ENCODE peak calls at places on chromosomes 13 and 19, in six cellular contexts. E is brain microvascular endothelial cell, U is ovary, G is SK-N-MC, M is A549, D is caudate nucleus. B is an unnamed sample.

GRCh38 chr19:30249911-30250310 is 122.3 kb upstream of the ZNF536 start:
- DNase-seq in G (no peak), M (no peak), E (no peak), D (no peak), U (no peak), B (no peak)

GRCh38 chr13:51332566-51333361 is 6.7 kb upstream of the SERPINE3 start:
- DNase-seq in M (no peak), U (no peak), D (no peak), E (no peak), G (no peak), B (no peak)

GRCh38 chr13:50916701-50917184 is 7.2 kb downstream of the RNASEH2B start:
- DNase-seq in U (no peak), D (no peak), E (no peak), G (no peak), M (no peak), B (no peak)

GRCh38 chr13:27264181-27264580 is 6.4 kb upstream of the RASL11A start:
- DNase-seq in G (no peak), D (no peak), M (no peak), U (no peak), E (peak; percentile 56), B (no peak)

GRCh38 chr19:3374369-3375112 is 8.2 kb downstream of the NFIC start:
- DNase-seq in D (no peak), M (no peak), G (no peak), U (peak; percentile 77), E (no peak), B (no peak)

GRCh38 chr13:106176103-106176502 is 359.4 kb downstream of the EFNB2 start:
- DNase-seq in G (no peak), M (no peak), D (no peak), E (no peak), U (no peak), B (no peak)

GRCh38 chr19:35468637-35469036 is 20.6 kb downstream of the FFAR2 start:
- DNase-seq in M (peak; percentile 82), D (no peak), E (peak; percentile 2), U (peak; percentile 46), G (no peak), B (no peak)

GRCh38 chr19:43610493-43610892 is 1.4 kb upstream of the SRRM5 start:
- DNase-seq in G (no peak), U (no peak), M (no peak), D (no peak), E (peak; percentile 57), B (no peak)

GRCh38 chr19:12994701-12995595 is at the start of gene NFIX:
- DNase-seq in E (no peak), D (no peak), U (peak; percentile 85), M (no peak), G (no peak), B (peak; percentile 43)

GRCh38 chr13:19362946-19363510 is 181.4 kb upstream of the TUBA3C start:
- DNase-seq in D (no peak), U (no peak), M (no peak), G (no peak), E (no peak), B (no peak)

GRCh38 chr19:9847087-9847671 is 12.1 kb downstream of the PIN1 start:
- DNase-seq in M (peak; percentile 66), D (peak; percentile 21), E (peak; percentile 93), U (peak; percentile 65), G (no peak), B (no peak)

GRCh38 chr13:42821437-42821836 is 40.1 kb downstream of the FAM216B start:
- DNase-seq in U (no peak), G (no peak), E (peak; percentile 80), M (no peak), D (no peak), B (no peak)

GRCh38 chr13:25478186-25478585 is 106.4 kb downstream of the ATP8A2 start:
- DNase-seq in U (no peak), E (no peak), M (no peak), D (no peak), G (no peak), B (no peak)

GRCh38 chr13:70162141-70162540 is 53.9 kb upstream of the KLHL1 start:
- DNase-seq in M (no peak), U (no peak), E (no peak), G (no peak), D (no peak), B (no peak)

GRCh38 chr19:40806385-40807146 is 7.6 kb downstream of the EGLN2 start:
- DNase-seq in U (peak; percentile 85), E (peak; percentile 97), D (peak; percentile 83), M (peak; percentile 100), G (peak; percentile 77), B (peak; percentile 90)

GRCh38 chr13:35925669-35926068 is 205.5 kb downstream of the DCLK1 start:
- DNase-seq in E (no peak), G (no peak), U (no peak), M (no peak), D (no peak), B (no peak)

GRCh38 chr19:4935449-4935848 is 26.1 kb downstream of the UHRF1 start:
- DNase-seq in G (no peak), E (no peak), U (no peak), D (no peak), M (no peak), B (no peak)

GRCh38 chr19:4932711-4933110 is 23.4 kb downstream of the UHRF1 start:
- DNase-seq in D (no peak), U (no peak), E (no peak), M (no peak), G (no peak), B (no peak)

GRCh38 chr19:4937060-4937459 is 27.8 kb downstream of the UHRF1 start:
- DNase-seq in D (no peak), G (no peak), U (no peak), E (no peak), M (no peak), B (no peak)

GRCh38 chr19:4930664-4931063 is 21.4 kb downstream of the UHRF1 start:
- DNase-seq in D (no peak), E (no peak), G (no peak), M (no peak), U (no peak), B (no peak)

DNA sequence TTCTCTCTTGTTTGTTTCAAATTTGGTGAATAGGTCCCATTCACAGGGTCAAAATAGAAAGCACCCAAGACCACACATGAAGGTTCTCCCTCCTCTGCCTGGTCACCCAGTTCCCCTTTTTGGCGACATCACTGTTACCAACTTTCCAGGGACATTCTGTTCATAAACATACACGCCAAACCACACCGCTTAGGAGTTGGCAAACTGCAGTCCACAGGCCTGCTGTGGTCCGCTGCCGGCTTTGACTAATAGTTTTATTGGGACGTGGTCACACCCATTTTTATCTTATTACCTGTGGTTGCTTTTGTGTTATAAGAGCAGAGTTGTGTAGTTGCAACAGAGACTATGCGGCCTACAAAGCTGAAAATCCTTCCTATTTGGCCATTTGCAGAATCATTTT is 24.2 kb downstream of the UHRF1 start:
- DNase-seq in G (no peak), D (no peak), U (no peak), M (no peak), E (no peak), B (no peak)
- H3K27ac ChIP-seq in G (no peak overlapping the region), D (no peak overlapping the region), U (no peak overlapping the region), M (no peak overlapping the region), E (no peak overlapping the region), B (no peak overlapping the region)

GRCh38 chr19:38769635-38770211 is 3.6 kb downstream of the LGALS7 start:
- DNase-seq in E (peak; percentile 69), D (no peak), G (no peak), M (peak; percentile 77), U (peak; percentile 90), B (peak; percentile 38)
- H3K27ac ChIP-seq in E (no peak overlapping the region), D (no peak overlapping the region), G (no peak overlapping the region), M (peak overlapping the region; percentile 62), U (no peak overlapping the region), B (no peak overlapping the region)

GRCh38 chr19:17688853-17689595 is 870 bp upstream of the UNC13A start:
- DNase-seq in D (no peak), M (no peak), G (no peak), E (no peak), U (no peak), B (no peak)

GRCh38 chr19:17686027-17686511 is 2.1 kb downstream of the UNC13A start:
- DNase-seq in E (peak; percentile 24), M (no peak), D (peak; percentile 56), G (no peak), U (no peak), B (no peak)

GRCh38 chr19:17687141-17687856 is 855 bp downstream of the UNC13A start:
- DNase-seq in G (no peak), M (no peak), D (no peak), U (no peak), E (no peak), B (no peak)

GRCh38 chr19:17686592-17687042 is 1.5 kb downstream of the UNC13A start:
- DNase-seq in M (peak; percentile 63), D (no peak), U (no peak), G (no peak), E (peak; percentile 42), B (no peak)

GRCh38 chr19:17687857-17688784 is at the start of gene UNC13A:
- DNase-seq in M (peak; percentile 47), G (no peak), E (peak; percentile 33), U (peak; percentile 81), D (peak; percentile 18), B (no peak)
- H3K27ac ChIP-seq in M (peak within 1 kb of the TSS; percentile 92), G (no peak within 1 kb of the TSS), E (no peak within 1 kb of the TSS), U (no peak within 1 kb of the TSS), D (peak within 1 kb of the TSS; percentile 21), B (no peak within 1 kb of the TSS)

GRCh38 chr13:99978781-99979452 is 2.7 kb upstream of the ZIC2 start:
- DNase-seq in M (no peak), G (no peak), E (no peak), D (no peak), U (no peak), B (no peak)

GRCh38 chr13:99981115-99982020 is at the start of gene ZIC2:
- DNase-seq in D (no peak), E (peak; percentile 71), M (no peak), G (no peak), U (no peak), B (no peak)

GRCh38 chr13:99979453-99980200 is 2.0 kb upstream of the ZIC2 start:
- DNase-seq in G (no peak), D (no peak), M (no peak), U (no peak), E (no peak), B (no peak)

GRCh38 chr13:99982021-99982740 is 597 bp downstream of the ZIC2 start:
- DNase-seq in U (no peak), G (no peak), M (no peak), D (no peak), E (no peak), B (no peak)

DNA sequence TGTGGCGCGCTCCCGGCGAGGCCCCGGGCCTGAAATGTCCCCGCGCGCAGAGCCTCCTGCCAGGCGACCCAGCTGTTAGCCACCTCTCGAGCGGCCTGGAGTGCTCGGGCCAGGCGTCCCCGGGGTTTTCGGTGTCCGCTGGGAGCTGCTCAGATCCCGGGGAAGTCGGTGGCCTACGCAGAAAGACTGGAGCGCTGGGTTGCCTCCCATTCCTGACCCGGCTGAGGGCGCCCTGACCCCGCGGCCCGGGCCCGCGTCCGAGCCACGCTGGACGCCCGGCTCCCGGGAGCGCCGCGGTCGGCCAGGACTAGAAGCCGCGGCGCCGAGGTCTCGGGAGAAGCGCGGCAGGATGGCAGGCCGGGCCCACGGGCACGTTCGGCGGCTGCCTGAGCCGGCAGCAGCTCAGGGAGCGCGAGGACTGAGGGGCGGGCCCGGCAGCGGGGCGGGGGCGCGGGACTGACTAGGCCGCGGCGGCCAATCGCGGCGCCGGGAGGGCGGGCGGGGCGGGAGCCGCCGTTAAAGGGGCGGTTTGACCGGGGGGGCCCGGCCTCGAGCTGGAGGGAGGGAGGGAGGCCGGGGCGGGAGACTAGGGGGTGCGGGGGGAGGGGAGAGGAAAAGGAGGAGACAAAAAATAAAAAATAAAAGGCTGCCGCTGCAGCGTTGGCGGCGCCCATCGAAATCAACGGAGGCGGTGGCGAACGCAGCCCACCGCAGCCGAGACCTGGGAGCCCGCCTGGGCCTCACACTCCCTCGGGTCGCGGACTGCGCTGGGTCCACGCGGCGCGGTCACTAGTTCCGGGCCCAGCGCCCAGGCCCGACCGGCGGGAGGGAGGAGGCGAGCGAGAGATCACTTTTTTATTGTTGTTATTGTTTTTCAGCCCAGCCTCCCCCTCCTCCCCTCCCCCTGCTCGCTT is 1.1 kb upstream of the ZIC2 start:
- DNase-seq in G (no peak), E (peak; percentile 70), D (no peak), U (peak; percentile 70), M (no peak), B (peak; percentile 45)
- H3K27ac ChIP-seq in G (peak overlapping the region; percentile 97), E (peak overlapping the region; percentile 61), D (peak overlapping the region; percentile 67), U (no peak overlapping the region), M (peak overlapping the region; percentile 97), B (peak overlapping the region; percentile 42)

B was measured in substantia nigra.